ENCODE peak calls at places on chromosome 4, in four cellular contexts. A is left cardiac atrium, F is right atrium auricular region, L is psoas muscle. C is an unnamed sample.

GRCh38 chr4:173924561-173924960 is 358.9 kb downstream of the FBXO8 start:
- DNase-seq in F (no peak), L (no peak), A (no peak), C (no peak)

GRCh38 chr4:176769519-176769918 is 23.2 kb downstream of the VEGFC start:
- DNase-seq in F (no peak), L (no peak), A (no peak), C (no peak)

GRCh38 chr4:127015616-127016015 is 617.1 kb upstream of the INTU start:
- DNase-seq in A (no peak), F (no peak), L (no peak), C (no peak)

GRCh38 chr4:82124365-82124764 is 249.4 kb downstream of the HNRNPD start:
- DNase-seq in A (no peak), L (no peak), F (no peak), C (no peak)

GRCh38 chr4:15436515-15436914 is 8.7 kb downstream of the C1QTNF7 start:
- DNase-seq in F (no peak), L (no peak), A (no peak), C (peak)

GRCh38 chr4:123616970-123617392 is 220.4 kb downstream of the SPRY1 start:
- DNase-seq in A (peak), L (peak), F (peak), C (peak)

GRCh38 chr4:151099976-151100417 is 569 bp downstream of the RPS3A start:
- DNase-seq in A (no peak), F (no peak), L (no peak), C (no peak)

GRCh38 chr4:83216856-83217683 is 67.5 kb downstream of the COQ2 start:
- DNase-seq in F (no peak), A (no peak), L (no peak), C (no peak)

GRCh38 chr4:153296424-153296823 is 48.1 kb upstream of the MND1 start:
- DNase-seq in F (no peak), A (no peak), L (no peak), C (peak)

GRCh38 chr4:155392486-155393184 is 15.9 kb upstream of the MAP9 start:
- DNase-seq in L (no peak), F (no peak), A (no peak), C (no peak)

GRCh38 chr4:84887824-84888223 is 78.7 kb downstream of the WDFY3 start:
- DNase-seq in L (no peak), F (no peak), A (no peak), C (no peak)

GRCh38 chr4:94588900-94589693 is 137.4 kb downstream of the PDLIM5 start:
- DNase-seq in L (no peak), F (no peak), A (no peak), C (no peak)

GRCh38 chr4:174156239-174156826 is 127.1 kb downstream of the FBXO8 start:
- DNase-seq in L (no peak), F (no peak), A (no peak), C (no peak)

GRCh38 chr4:79015406-79015805 is 76.2 kb upstream of the PAQR3 start:
- DNase-seq in A (no peak), F (no peak), L (no peak), C (no peak)

GRCh38 chr4:168524006-168524405 is 27.2 kb downstream of the PALLD start:
- DNase-seq in L (no peak), F (no peak), A (no peak), C (no peak)

GRCh38 chr4:40134206-40134917 is 62.5 kb upstream of the RHOH start:
- DNase-seq in F (no peak), A (no peak), L (no peak), C (no peak)

GRCh38 chr4:104728380-104729122 is 233.9 kb upstream of the CXXC4 start:
- DNase-seq in A (no peak), F (no peak), L (no peak), C (no peak)

GRCh38 chr4:73573794-73574528 is 46.3 kb downstream of the RASSF6 start:
- DNase-seq in L (peak), A (peak), F (peak), C (peak)

GRCh38 chr4:105057370-105058096 is 89.1 kb upstream of the TET2 start:
- DNase-seq in L (no peak), F (no peak), A (no peak), C (no peak)

GRCh38 chr4:31106419-31106818 is 386.2 kb downstream of the PCDH7 start:
- DNase-seq in A (no peak), L (no peak), F (no peak), C (no peak)

GRCh38 chr4:71980976-71981375 is 50.8 kb upstream of the NPFFR2 start:
- DNase-seq in L (no peak), A (no peak), F (no peak), C (no peak)

GRCh38 chr4:169256101-169256612 is 14.6 kb downstream of the SH3RF1 start:
- DNase-seq in F (no peak), A (no peak), L (no peak), C (no peak)

GRCh38 chr4:84870398-84871163 is 95.9 kb downstream of the WDFY3 start:
- DNase-seq in L (no peak), F (no peak), A (no peak), C (no peak)

GRCh38 chr4:14636563-14636962 is 365.7 kb upstream of the CPEB2 start:
- DNase-seq in A (no peak), L (no peak), F (no peak), C (no peak)

GRCh38 chr4:48058620-48059530 is 42.3 kb downstream of the NIPAL1 start:
- DNase-seq in L (no peak), F (no peak), A (no peak), C (no peak)

C was measured in ovary.